ENCODE peak calls at places on chromosome 4, in four cellular contexts. J, X, W and G are unnamed samples.

GRCh38 chr4:3158841-3159240 is 84.4 kb downstream of the HTT start:
- DNase-seq in J (no peak), X (no peak), W (no peak), G (no peak)

GRCh38 chr4:42281324-42282020 is 115.8 kb upstream of the SHISA3 start:
- DNase-seq in J (no peak), X (no peak), W (no peak), G (no peak)

GRCh38 chr4:139024686-139025085 is 9.1 kb downstream of the NOCT start:
- DNase-seq in J (no peak), X (no peak), W (no peak), G (no peak)

GRCh38 chr4:6395466-6396228 is 76.8 kb downstream of the PPP2R2C start:
- DNase-seq in J (no peak), X (no peak), W (no peak), G (no peak)

GRCh38 chr4:169279111-169279510 is 8.4 kb upstream of the SH3RF1 start:
- DNase-seq in J (no peak), X (no peak), W (no peak), G (no peak)

GRCh38 chr4:127479031-127479622 is 153.6 kb upstream of the INTU start:
- DNase-seq in J (no peak), X (no peak), W (no peak), G (peak)

GRCh38 chr4:146513548-146513947 is 8.2 kb downstream of the SLC10A7 start:
- DNase-seq in J (no peak), X (no peak), W (no peak), G (no peak)

GRCh38 chr4:151719045-151719743 is 41.6 kb downstream of the GATB start:
- DNase-seq in J (no peak), X (no peak), W (no peak), G (peak)

GRCh38 chr4:7169134-7169533 is 23.2 kb upstream of the SORCS2 start:
- DNase-seq in J (no peak), X (no peak), W (no peak), G (no peak)

GRCh38 chr4:176031927-176032326 is 33.7 kb upstream of the WDR17 start:
- DNase-seq in J (no peak), X (no peak), W (no peak), G (no peak)

GRCh38 chr4:35539404-35540055 is 704.8 kb downstream of the ARAP2 start:
- DNase-seq in J (no peak), X (no peak), W (no peak), G (no peak)

GRCh38 chr4:125666635-125667034 is 351.9 kb downstream of the FAT4 start:
- DNase-seq in J (no peak), X (no peak), W (no peak), G (peak)

GRCh38 chr4:109810580-109811387 is 4.8 kb upstream of the GAR1 start:
- DNase-seq in J (no peak), X (no peak), W (no peak), G (no peak)

GRCh38 chr4:147480891-147481576 is at the start of gene EDNRA:
- DNase-seq in J (no peak), X (no peak), W (no peak), G (no peak)

GRCh38 chr4:148632476-148632875 is 190.3 kb upstream of the NR3C2 start:
- DNase-seq in J (no peak), X (no peak), W (no peak), G (no peak)

GRCh38 chr4:91485415-91485814 is 818.4 kb upstream of the GRID2 start:
- DNase-seq in J (no peak), X (no peak), W (no peak), G (no peak)

GRCh38 chr4:53693408-53693807 is 102.1 kb upstream of the LNX1 start:
- DNase-seq in J (peak), X (no peak), W (no peak), G (peak)

GRCh38 chr4:1209821-1210220 is 37.4 kb upstream of the SPON2 start:
- DNase-seq in J (no peak), X (no peak), W (peak), G (no peak)

GRCh38 chr4:3669553-3669949 is 96.6 kb upstream of the ADRA2C start:
- DNase-seq in J (no peak), X (no peak), W (peak), G (no peak)

GRCh38 chr4:184259866-184260265 is 42.2 kb upstream of the ENPP6 start:
- DNase-seq in J (no peak), X (no peak), W (no peak), G (no peak)

GRCh38 chr4:150782921-150783320 is 201.0 kb downstream of the MAB21L2 start:
- DNase-seq in J (no peak), X (no peak), W (no peak), G (no peak)

GRCh38 chr4:62644372-62644771 is 1444.2 kb downstream of the ADGRL3 start:
- DNase-seq in J (peak), X (no peak), W (no peak), G (peak)

GRCh38 chr4:87171944-87172343 is 48.5 kb downstream of the KLHL8 start:
- DNase-seq in J (no peak), X (no peak), W (no peak), G (no peak)

GRCh38 chr4:1072830-1073446 is 40.4 kb downstream of the RNF212 start:
- DNase-seq in J (peak), X (peak), W (peak), G (peak)

GRCh38 chr4:182842104-182842600 is 75.0 kb downstream of the DCTD start:
- DNase-seq in J (no peak), X (no peak), W (no peak), G (no peak)

GRCh38 chr4:173214661-173215060 is 46.0 kb downstream of the GALNT7 start:
- DNase-seq in J (no peak), X (no peak), W (no peak), G (no peak)